ENCODE peak calls at places on chromosomes 1 and 21, in six cellular contexts. K is AG04450; E is cardiac muscle cell; V is CD4-positive, alpha-beta T cell; T is GM23338; S is fibroblast of lung. B is an unnamed sample.

GRCh38 chr1:113433177-113433576 is 42.9 kb downstream of the MAGI3 start:
- DNase-seq in S (no peak), E (no peak), T (no peak), K (no peak), V (no peak), B (no peak)

GRCh38 chr21:46052703-46053651 is 44.9 kb upstream of the COL6A2 start:
- DNase-seq in K (no peak), T (no peak), E (no peak), V (no peak), S (peak; percentile 96), B (no peak)

GRCh38 chr1:219227731-219228419 is 54.2 kb downstream of the LYPLAL1 start:
- DNase-seq in K (no peak), T (peak; percentile 21), S (no peak), V (no peak), E (no peak), B (peak; percentile 12)

GRCh38 chr1:78447096-78447495 is 43.7 kb upstream of the PTGFR start:
- DNase-seq in V (no peak), T (no peak), E (no peak), S (peak; percentile 25), K (no peak), B (no peak)

GRCh38 chr1:39919545-39919944 is 17.8 kb upstream of the MYCL start:
- DNase-seq in K (peak; percentile 21), S (peak; percentile 50), T (peak; percentile 95), V (peak; percentile 9), E (peak; percentile 81), B (peak; percentile 87)

GRCh38 chr1:44946720-44947059 is 39.7 kb downstream of the EIF2B3 start:
- DNase-seq in E (no peak), K (no peak), V (no peak), T (no peak), S (no peak), B (no peak)

GRCh38 chr1:19484793-19485361 is 462 bp downstream of the CAPZB start:
- DNase-seq in S (no peak), K (no peak), T (peak; percentile 61), V (no peak), E (peak; percentile 56), B (peak; percentile 41)

GRCh38 chr1:10457910-10458309 is 8.1 kb downstream of the CORT start:
- DNase-seq in S (no peak), T (no peak), E (no peak), K (no peak), V (no peak), B (no peak)

GRCh38 chr1:175338447-175339135 is 146.0 kb upstream of the KIAA0040 start:
- DNase-seq in K (no peak), T (peak; percentile 87), V (peak; percentile 47), S (no peak), E (peak; percentile 47), B (no peak)

GRCh38 chr1:90850181-90850924 is 133.3 kb upstream of the BARHL2 start:
- DNase-seq in T (peak; percentile 59), S (peak; percentile 10), K (no peak), V (no peak), E (peak; percentile 27), B (no peak)

GRCh38 chr1:110686188-110686587 is 11.4 kb upstream of the KCNA3 start:
- DNase-seq in E (no peak), T (no peak), S (no peak), K (no peak), V (no peak), B (no peak)

GRCh38 chr21:16865612-16866011 is 647.2 kb upstream of the CXADR start:
- DNase-seq in V (no peak), T (no peak), K (no peak), S (no peak), E (no peak), B (no peak)

GRCh38 chr1:24717867-24718650 is 27.2 kb upstream of the CLIC4 start:
- DNase-seq in V (no peak), K (no peak), S (no peak), T (no peak), E (no peak), B (no peak)

GRCh38 chr21:45190013-45190412 is 97.7 kb downstream of the POFUT2 start:
- DNase-seq in E (no peak), S (no peak), V (no peak), K (no peak), T (no peak), B (no peak)

GRCh38 chr1:115423776-115424175 is 85.7 kb upstream of the NGF start:
- DNase-seq in V (no peak), T (no peak), S (peak; percentile 74), K (no peak), E (no peak), B (no peak)

GRCh38 chr1:228337711-228338520 is 68.7 kb downstream of the TRIM11 start:
- DNase-seq in K (no peak), S (no peak), T (no peak), E (no peak), V (no peak), B (no peak)

GRCh38 chr1:154403983-154404382 is 1.2 kb upstream of the IL6R start:
- DNase-seq in K (no peak), S (no peak), V (no peak), T (no peak), E (no peak), B (no peak)

GRCh38 chr1:154406572-154406879 is 1.4 kb downstream of the IL6R start:
- DNase-seq in T (no peak), S (no peak), K (no peak), E (no peak), V (no peak), B (no peak)

GRCh38 chr1:154405762-154406571 is 824 bp downstream of the IL6R start:
- DNase-seq in T (peak; percentile 56), S (peak; percentile 54), E (peak; percentile 65), K (no peak), V (peak; percentile 39), B (no peak)

GRCh38 chr1:154404511-154404931 is 622 bp upstream of the IL6R start:
- DNase-seq in S (no peak), T (no peak), V (no peak), K (no peak), E (no peak), B (no peak)

DNA sequence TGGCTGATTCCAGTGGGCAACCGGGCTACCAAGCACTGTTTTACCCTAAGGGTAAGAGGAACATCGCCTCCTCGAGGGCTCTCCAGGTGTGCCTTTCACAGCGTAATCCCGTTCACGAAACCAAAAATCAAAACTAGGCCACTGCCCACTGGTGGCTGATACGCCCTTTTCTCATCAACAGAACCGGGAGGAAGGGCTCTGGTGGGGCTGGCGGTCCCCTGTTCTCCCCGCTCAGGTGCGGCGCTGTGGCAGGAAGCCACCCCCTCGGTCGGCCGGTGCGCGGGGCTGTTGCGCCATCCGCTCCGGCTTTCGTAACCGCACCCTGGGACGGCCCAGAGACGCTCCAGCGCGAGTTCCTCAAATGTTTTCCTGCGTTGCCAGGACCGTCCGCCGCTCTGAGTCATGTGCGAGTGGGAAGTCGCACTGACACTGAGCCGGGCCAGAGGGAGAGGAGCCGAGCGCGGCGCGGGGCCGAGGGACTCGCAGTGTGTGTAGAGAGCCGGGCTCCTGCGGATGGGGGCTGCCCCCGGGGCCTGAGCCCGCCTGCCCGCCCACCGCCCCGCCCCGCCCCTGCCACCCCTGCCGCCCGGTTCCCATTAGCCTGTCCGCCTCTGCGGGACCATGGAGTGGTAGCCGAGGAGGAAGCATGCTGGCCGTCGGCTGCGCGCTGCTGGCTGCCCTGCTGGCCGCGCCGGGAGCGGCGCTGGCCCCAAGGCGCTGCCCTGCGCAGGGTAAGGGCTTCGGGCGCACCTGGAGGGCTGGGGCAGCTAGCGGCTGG is at the start of gene IL6R:
- DNase-seq in E (peak; percentile 77), K (peak; percentile 70), S (peak; percentile 91), V (peak; percentile 61), T (peak; percentile 91), B (peak; percentile 84)
- TF ChIP-seq CTCF in E (peak; percentile 30), K (no peak), S (peak; percentile 30), V (peak; percentile 73), T (peak; percentile 50), B (peak; percentile 66)

GRCh38 chr1:30600706-30601105 is 122.7 kb downstream of the MATN1 start:
- DNase-seq in E (no peak), K (no peak), V (no peak), T (no peak), S (no peak), B (no peak)
- H3K27ac ChIP-seq in E (no peak overlapping the region), K (no peak overlapping the region), V (no peak overlapping the region), T (no peak overlapping the region), S (no peak overlapping the region), B (no peak overlapping the region)

DNA sequence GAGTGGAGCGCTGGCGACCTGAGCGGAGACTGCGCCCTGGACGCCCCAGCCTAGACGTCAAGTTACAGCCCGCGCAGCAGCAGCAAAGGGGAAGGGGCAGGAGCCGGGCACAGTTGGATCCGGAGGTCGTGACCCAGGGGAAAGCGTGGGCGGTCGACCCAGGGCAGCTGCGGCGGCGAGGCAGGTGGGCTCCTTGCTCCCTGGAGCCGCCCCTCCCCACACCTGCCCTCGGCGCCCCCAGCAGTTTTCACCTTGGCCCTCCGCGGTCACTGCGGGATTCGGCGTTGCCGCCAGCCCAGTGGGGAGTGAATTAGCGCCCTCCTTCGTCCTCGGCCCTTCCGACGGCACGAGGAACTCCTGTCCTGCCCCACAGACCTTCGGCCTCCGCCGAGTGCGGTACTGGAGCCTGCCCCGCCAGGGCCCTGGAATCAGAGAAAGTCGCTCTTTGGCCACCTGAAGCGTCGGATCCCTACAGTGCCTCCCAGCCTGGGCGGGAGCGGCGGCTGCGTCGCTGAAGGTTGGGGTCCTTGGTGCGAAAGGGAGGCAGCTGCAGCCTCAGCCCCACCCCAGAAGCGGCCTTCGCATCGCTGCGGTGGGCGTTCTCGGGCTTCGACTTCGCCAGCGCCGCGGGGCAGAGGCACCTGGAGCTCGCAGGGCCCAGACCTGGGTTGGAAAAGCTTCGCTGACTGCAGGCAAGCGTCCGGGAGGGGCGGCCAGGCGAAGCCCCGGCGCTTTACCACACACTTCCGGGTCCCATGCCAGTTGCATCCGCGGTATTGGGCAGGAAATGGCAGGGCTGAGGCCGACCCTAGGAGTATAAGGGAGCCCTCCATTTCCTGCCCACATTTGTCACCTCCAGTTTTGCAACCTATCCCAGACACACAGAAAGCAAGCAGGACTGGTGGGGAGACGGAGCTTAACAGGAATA is 4.2 kb downstream of the TFAP2E start:
- DNase-seq in T (peak; percentile 79), V (peak; percentile 37), E (peak; percentile 27), K (no peak), S (no peak), B (no peak)
- TF ChIP-seq CTCF in T (no peak), V (no peak), E (no peak), K (no peak), S (no peak), B (no peak)

GRCh38 chr1:100611086-100611485 is 73.1 kb downstream of the GPR88 start:
- DNase-seq in E (no peak), V (no peak), K (no peak), T (no peak), S (no peak), B (no peak)

GRCh38 chr1:100609849-100610248 is 71.9 kb downstream of the GPR88 start:
- DNase-seq in T (no peak), V (no peak), S (no peak), E (no peak), K (no peak), B (no peak)

GRCh38 chr1:100604372-100604771 is 66.4 kb downstream of the GPR88 start:
- DNase-seq in E (no peak), V (no peak), K (no peak), T (no peak), S (no peak), B (no peak)

GRCh38 chr1:100607628-100608240 is 69.8 kb downstream of the GPR88 start:
- DNase-seq in K (no peak), V (no peak), T (no peak), E (peak; percentile 33), S (no peak), B (no peak)

DNA sequence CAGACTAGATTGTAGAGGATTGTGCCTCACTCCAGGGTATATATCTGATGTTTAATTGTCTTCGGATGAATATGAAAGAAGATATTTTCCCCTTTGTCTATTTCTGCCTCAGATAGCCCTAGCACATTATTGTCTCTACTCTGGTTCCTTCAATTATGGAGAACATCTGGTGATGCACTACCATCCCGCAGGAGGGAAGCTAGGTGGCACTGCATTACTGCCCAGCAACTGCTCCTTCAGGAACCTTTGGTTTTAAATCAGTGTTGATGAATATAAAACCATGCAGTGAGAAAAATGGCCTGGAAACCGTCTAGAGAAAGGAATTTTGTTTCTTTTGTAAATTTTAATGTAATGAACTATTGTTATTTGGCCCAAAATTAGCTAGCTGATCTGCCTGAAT is 68.5 kb downstream of the GPR88 start:
- DNase-seq in S (peak; percentile 65), V (no peak), E (peak; percentile 69), T (peak; percentile 44), K (no peak), B (peak; percentile 10)
- H3K27ac ChIP-seq in S (no peak overlapping the region), V (no peak overlapping the region), E (peak overlapping the region; percentile 40), T (no peak overlapping the region), K (no peak overlapping the region), B (no peak overlapping the region)